ENCODE peak calls at places on chromosomes 13 and 19, in eight cellular contexts. Z is activated CD4-positive, alpha-beta T cell treated with anti-CD3 and anti-CD28 coated beads, Interleukin-2, amount 50 U/mL, for 48 hours; Q is stimulated activated CD4-positive, alpha-beta T cell treated with anti-CD3 and anti-CD28 coated beads, Interleukin-4, amount 100 ng/mL, for 1 hour; N is breast epithelium; M is psoas muscle; I is body of pancreas; X is glutamatergic neuron; V is left lung. U is an unnamed sample.

GRCh38 chr13:46516624-46517318 is 36.2 kb upstream of the LRCH1 start:
- DNase-seq in Q (no peak), V (no peak), M (no peak), I (no peak), X (no peak), N (no peak), Z (no peak), U (peak)

GRCh38 chr13:114244637-114245036 is 9.9 kb downstream of the CDC16 start:
- DNase-seq in X (no peak), M (no peak), I (no peak), Z (no peak), N (no peak), V (no peak), Q (no peak), U (no peak)

GRCh38 chr19:14758816-14759215 is 19.5 kb downstream of the ADGRE2 start:
- DNase-seq in N (peak), V (no peak), Q (no peak), Z (no peak), M (no peak), X (no peak), I (peak), U (no peak)

GRCh38 chr13:99228737-99229691 is 28.4 kb downstream of the UBAC2 start:
- DNase-seq in I (no peak), X (no peak), Q (no peak), M (no peak), Z (no peak), N (no peak), V (no peak), U (no peak)

GRCh38 chr19:3284759-3285646 is 60.5 kb downstream of the CELF5 start:
- DNase-seq in I (peak), Q (peak), N (peak), X (peak), Z (peak), M (peak), V (peak), U (no peak)

GRCh38 chr13:104510422-104510821 is 1444.2 kb upstream of the SLC10A2 start:
- DNase-seq in X (no peak), Q (no peak), M (no peak), V (no peak), N (no peak), I (peak), Z (no peak), U (no peak)

GRCh38 chr13:99356216-99357089 is 49.3 kb upstream of the GPR183 start:
- DNase-seq in M (no peak), X (no peak), Q (no peak), V (no peak), N (no peak), I (no peak), Z (no peak), U (peak)

GRCh38 chr19:33520844-33521479 is 629 bp downstream of the PEPD start:
- DNase-seq in Z (no peak), Q (no peak), V (no peak), I (no peak), N (no peak), X (no peak), M (no peak), U (no peak)

GRCh38 chr19:42191855-42192254 is 25.6 kb downstream of the DEDD2 start:
- DNase-seq in N (no peak), X (no peak), Q (no peak), I (no peak), V (no peak), M (no peak), Z (no peak), U (no peak)

GRCh38 chr19:40745402-40745780 is 4.9 kb downstream of the ACTMAP start:
- DNase-seq in Z (no peak), M (no peak), V (no peak), N (no peak), X (no peak), I (no peak), Q (no peak), U (no peak)

GRCh38 chr13:71786815-71787214 is 80.2 kb downstream of the DACH1 start:
- DNase-seq in V (no peak), I (no peak), N (no peak), M (no peak), X (no peak), Q (no peak), Z (no peak), U (no peak)

GRCh38 chr13:65966991-65967451 is 1263.1 kb downstream of the PCDH9 start:
- DNase-seq in N (no peak), Z (no peak), V (no peak), M (no peak), X (no peak), I (no peak), Q (no peak), U (no peak)

GRCh38 chr19:46009530-46010510 is 13.0 kb downstream of the PGLYRP1 start:
- DNase-seq in M (peak), X (peak), N (no peak), Z (peak), V (no peak), Q (peak), I (peak), U (peak)

GRCh38 chr13:93216122-93216521 is 10.5 kb upstream of the GPC6 start:
- DNase-seq in V (no peak), M (no peak), Q (no peak), N (no peak), Z (no peak), I (no peak), X (no peak), U (no peak)

GRCh38 chr19:32630338-32630737 is 44.6 kb downstream of the ANKRD27 start:
- DNase-seq in V (no peak), Q (no peak), M (no peak), N (no peak), I (no peak), X (no peak), Z (no peak), U (no peak)

GRCh38 chr19:32345261-32346207 is at the start of gene ZNF507:
- DNase-seq in Z (peak), N (peak), I (peak), M (peak), V (peak), Q (peak), X (peak), U (peak)

GRCh38 chr19:45136507-45137178 is 24.1 kb downstream of the NKPD1 start:
- DNase-seq in M (no peak), V (no peak), X (peak), N (no peak), Z (no peak), Q (no peak), I (no peak), U (no peak)

GRCh38 chr13:91381371-91381770 is 17.1 kb upstream of the GPC5 start:
- DNase-seq in Z (no peak), M (no peak), V (no peak), Q (no peak), N (no peak), X (no peak), I (no peak), U (no peak)

GRCh38 chr19:51371186-51371690 is 1.2 kb downstream of the NKG7 start:
- DNase-seq in N (no peak), I (no peak), Q (no peak), Z (no peak), M (no peak), V (no peak), X (no peak), U (no peak)

GRCh38 chr19:48633148-48634035 is 3.8 kb downstream of the DBP start:
- DNase-seq in Z (no peak), V (no peak), I (no peak), N (no peak), X (no peak), Q (no peak), M (no peak), U (no peak)

U was measured in tibial nerve.